ENCODE peak calls at places on chromosome 6, in five cellular contexts. H is fibroblast of the aortic adventitia, M is lower lobe of right lung, V is head of caudate nucleus, D is NCI-H446. C is an unnamed sample.

GRCh38 chr6:14119764-14120163 is 2.2 kb downstream of the CD83 start:
- DNase-seq in H (no peak), M (no peak), V (no peak), D (no peak), C (no peak)

GRCh38 chr6:164928041-164928321 is 381.4 kb downstream of the C6orf118 start:
- DNase-seq in H (no peak), M (no peak), V (no peak), D (no peak), C (no peak)

GRCh38 chr6:1771324-1771723 is 161.6 kb downstream of the FOXC1 start:
- DNase-seq in H (peak; percentile 31), M (no peak), V (no peak), D (no peak), C (no peak)

GRCh38 chr6:41637179-41638001 is 878 bp upstream of the MDFI start:
- DNase-seq in H (no peak), M (peak; percentile 48), V (peak; percentile 28), D (no peak), C (no peak)

GRCh38 chr6:4577406-4577805 is 198.8 kb upstream of the CDYL start:
- DNase-seq in H (peak; percentile 98), M (no peak), V (no peak), D (peak; percentile 22), C (no peak)

GRCh38 chr6:15623282-15624116 is 39.3 kb downstream of the DTNBP1 start:
- DNase-seq in H (peak; percentile 64), M (no peak), V (no peak), D (peak; percentile 36), C (no peak)

GRCh38 chr6:100663219-100663863 is 198.6 kb upstream of the SIM1 start:
- DNase-seq in H (peak; percentile 84), M (no peak), V (no peak), D (no peak), C (no peak)

GRCh38 chr6:149035806-149036205 is 281.7 kb upstream of the TAB2 start:
- DNase-seq in H (no peak), M (no peak), V (no peak), D (no peak), C (no peak)

GRCh38 chr6:56742122-56742791 is 99.6 kb upstream of the DST start:
- DNase-seq in H (peak; percentile 34), M (no peak), V (no peak), D (no peak), C (no peak)

GRCh38 chr6:121688974-121689373 is 253.5 kb downstream of the GJA1 start:
- DNase-seq in H (no peak), M (no peak), V (no peak), D (no peak), C (no peak)

GRCh38 chr6:110307368-110307767 is 50.8 kb downstream of the METTL24 start:
- DNase-seq in H (no peak), M (no peak), V (no peak), D (no peak), C (no peak)

GRCh38 chr6:145815351-145815772 is 767 bp upstream of the FBXO30 start:
- DNase-seq in H (no peak), M (no peak), V (peak; percentile 44), D (peak; percentile 31), C (peak; percentile 16)

GRCh38 chr6:85126448-85127178 is 323.3 kb upstream of the NT5E start:
- DNase-seq in H (peak; percentile 17), M (peak; percentile 46), V (peak; percentile 53), D (peak; percentile 21), C (peak; percentile 27)

GRCh38 chr6:112665815-112666214 is 318.7 kb downstream of the RFPL4B start:
- DNase-seq in H (peak; percentile 10), M (no peak), V (no peak), D (no peak), C (no peak)

GRCh38 chr6:130708338-130708737 is 118.9 kb upstream of the SMLR1 start:
- DNase-seq in H (peak; percentile 25), M (no peak), V (no peak), D (no peak), C (no peak)

GRCh38 chr6:21666788-21667681 is 73.5 kb downstream of the SOX4 start:
- DNase-seq in H (peak; percentile 4), M (no peak), V (no peak), D (no peak), C (no peak)

GRCh38 chr6:32073613-32074012 is 35.4 kb downstream of the CYP21A2 start:
- DNase-seq in H (no peak), M (no peak), V (no peak), D (no peak), C (no peak)

GRCh38 chr6:16770701-16771569 is 9.7 kb upstream of the ATXN1 start:
- DNase-seq in H (peak; percentile 84), M (peak; percentile 88), V (peak; percentile 89), D (peak; percentile 64), C (peak; percentile 80)

GRCh38 chr6:74991573-74992332 is 214.1 kb downstream of the COL12A1 start:
- DNase-seq in H (peak; percentile 79), M (no peak), V (no peak), D (no peak), C (no peak)

GRCh38 chr6:144944121-144944520 is 659.0 kb downstream of the UTRN start:
- DNase-seq in H (no peak), M (no peak), V (no peak), D (no peak), C (no peak)

GRCh38 chr6:168950500-168951223 is 303.0 kb downstream of the THBS2 start:
- DNase-seq in H (peak; percentile 54), M (no peak), V (no peak), D (no peak), C (no peak)

GRCh38 chr6:87308970-87309369 is 13.4 kb upstream of the SMIM8 start:
- DNase-seq in H (no peak), M (no peak), V (no peak), D (no peak), C (no peak)

GRCh38 chr6:115159733-115160132 is 816.9 kb upstream of the HS3ST5 start:
- DNase-seq in H (no peak), M (no peak), V (no peak), D (no peak), C (no peak)

GRCh38 chr6:43817192-43817591 is 47.2 kb downstream of the VEGFA start:
- DNase-seq in H (peak; percentile 24), M (no peak), V (no peak), D (no peak), C (peak; percentile 52)

GRCh38 chr6:7106215-7106751 is 1.5 kb upstream of the RREB1 start:
- DNase-seq in H (no peak), M (no peak), V (no peak), D (no peak), C (no peak)

GRCh38 chr6:111846511-111847409 is 26.5 kb downstream of the FYN start:
- DNase-seq in H (peak; percentile 55), M (no peak), V (no peak), D (peak; percentile 81), C (peak; percentile 66)

GRCh38 chr6:161327360-161327953 is 53.6 kb upstream of the AGPAT4 start:
- DNase-seq in H (no peak), M (no peak), V (no peak), D (no peak), C (no peak)

GRCh38 chr6:68279793-68280557 is 355.1 kb upstream of the ADGRB3 start:
- DNase-seq in H (peak; percentile 26), M (peak; percentile 51), V (no peak), D (no peak), C (no peak)